ENCODE peak calls at places on chromosome 21, in nine cellular contexts. Q is GM04504; O is activated T-cell treated with anti-CD3 and anti-CD28 coated beads for 1 hour; G is fibroblast of lung; F is NCI-H2029; M is T-helper 2 cell; P is stimulated activated CD8-positive, alpha-beta memory T cell treated with anti-CD3 and anti-CD28 coated beads, Interleukin-4, amount 100 ng/mL, for 24 hours; I is cardiac fibroblast; X is NCI-H82. Y is an unnamed sample.

GRCh38 chr21:33362044-33362555 is 37.3 kb downstream of the IFNAR1 start:
- DNase-seq in I (no peak), M (peak), Q (no peak), G (no peak), X (peak), O (peak), P (peak), F (peak), Y (peak)

GRCh38 chr21:31473685-31474345 is 129.8 kb upstream of the TIAM1 start:
- DNase-seq in I (no peak), F (peak), M (no peak), O (no peak), P (no peak), G (peak), Q (no peak), X (peak), Y (no peak)

GRCh38 chr21:14895792-14896191 is 169.0 kb downstream of the NRIP1 start:
- DNase-seq in O (no peak), G (no peak), F (no peak), X (no peak), I (no peak), M (no peak), Q (no peak), P (no peak), Y (no peak)

GRCh38 chr21:33109574-33110339 is 39.8 kb downstream of the OLIG1 start:
- DNase-seq in X (peak), Q (no peak), G (no peak), I (no peak), P (no peak), M (peak), O (no peak), F (no peak), Y (no peak)

GRCh38 chr21:15895142-15896106 is 165.6 kb downstream of the USP25 start:
- DNase-seq in Q (no peak), P (no peak), M (no peak), O (no peak), G (peak), X (no peak), F (no peak), I (peak), Y (no peak)

GRCh38 chr21:16912075-16912474 is 600.8 kb upstream of the CXADR start:
- DNase-seq in O (no peak), F (no peak), Q (peak), X (no peak), P (no peak), G (peak), M (no peak), I (no peak), Y (no peak)

GRCh38 chr21:39208624-39209333 is 25.5 kb upstream of the PSMG1 start:
- DNase-seq in M (peak), G (no peak), I (peak), Q (no peak), P (no peak), X (no peak), O (no peak), F (no peak), Y (peak)

GRCh38 chr21:42706765-42707164 is 53.3 kb downstream of the PDE9A start:
- DNase-seq in I (no peak), O (no peak), G (no peak), X (no peak), F (no peak), Q (no peak), P (no peak), M (no peak), Y (no peak)

GRCh38 chr21:38165466-38166213 is 91.2 kb upstream of the KCNJ15 start:
- DNase-seq in P (no peak), X (no peak), I (peak), F (no peak), M (no peak), G (peak), O (no peak), Q (peak), Y (no peak)

GRCh38 chr21:34884346-34884929 is 164.7 kb downstream of the RUNX1 start:
- DNase-seq in I (no peak), Q (no peak), F (no peak), O (no peak), P (no peak), M (no peak), G (no peak), X (no peak), Y (no peak)

GRCh38 chr21:41419921-41420862 is 5.8 kb upstream of the MX1 start:
- DNase-seq in P (peak), M (peak), I (peak), O (peak), Q (peak), G (peak), X (no peak), F (peak), Y (peak)

GRCh38 chr21:40731206-40731605 is 115.8 kb downstream of the DSCAM start:
- DNase-seq in P (no peak), O (no peak), X (no peak), G (no peak), Q (no peak), M (no peak), I (no peak), F (no peak), Y (no peak)

GRCh38 chr21:45424854-45425795 is 20.2 kb downstream of the COL18A1 start:
- DNase-seq in G (no peak), X (no peak), O (no peak), I (no peak), P (no peak), F (no peak), M (no peak), Q (no peak), Y (no peak)

GRCh38 chr21:15495965-15496364 is 233.8 kb upstream of the USP25 start:
- DNase-seq in O (no peak), G (peak), Q (no peak), P (no peak), I (peak), X (no peak), M (no peak), F (no peak), Y (no peak)

GRCh38 chr21:26818911-26819310 is 26.3 kb downstream of the ADAMTS1 start:
- DNase-seq in P (no peak), X (no peak), Q (no peak), M (no peak), O (no peak), I (no peak), G (no peak), F (no peak), Y (no peak)

GRCh38 chr21:33909756-33910155 is 5.8 kb downstream of the ATP5PO start:
- DNase-seq in Q (no peak), I (no peak), G (no peak), X (no peak), M (no peak), F (no peak), P (no peak), O (no peak), Y (no peak)

GRCh38 chr21:22961248-22961647 is 1963.0 kb downstream of the NCAM2 start:
- DNase-seq in M (no peak), F (no peak), O (no peak), G (no peak), P (no peak), X (no peak), Q (no peak), I (no peak), Y (no peak)

GRCh38 chr21:34807881-34808568 is 139.2 kb downstream of the CLIC6 start:
- DNase-seq in F (no peak), Q (peak), O (peak), P (peak), X (no peak), I (peak), M (peak), G (peak), Y (no peak)

GRCh38 chr21:26385721-26386120 is 187.4 kb downstream of the CYYR1 start:
- DNase-seq in P (no peak), F (no peak), O (no peak), X (no peak), G (no peak), M (no peak), I (peak), Q (peak), Y (no peak)

GRCh38 chr21:45986316-45987051 is 4.9 kb downstream of the COL6A1 start:
- DNase-seq in G (no peak), O (no peak), P (no peak), Q (no peak), X (no peak), M (no peak), I (no peak), F (no peak), Y (no peak)

GRCh38 chr21:44527983-44528633 is 11.9 kb downstream of the KRTAP10-1 start:
- DNase-seq in P (no peak), O (no peak), M (no peak), F (no peak), X (no peak), G (no peak), Q (no peak), I (no peak), Y (no peak)

GRCh38 chr21:41068411-41069304 is 99.3 kb upstream of the BACE2 start:
- DNase-seq in I (peak), X (peak), F (peak), P (peak), M (peak), O (peak), G (peak), Q (peak), Y (peak)

GRCh38 chr21:14451520-14451919 is 68.6 kb upstream of the HSPA13 start:
- DNase-seq in M (no peak), F (no peak), Q (no peak), O (no peak), G (no peak), X (no peak), P (no peak), I (no peak), Y (no peak)

GRCh38 chr21:45423201-45423955 is 18.4 kb downstream of the COL18A1 start:
- DNase-seq in G (no peak), M (no peak), I (no peak), O (no peak), X (no peak), F (no peak), Q (no peak), P (no peak), Y (no peak)

GRCh38 chr21:37281993-37282392 is 14.9 kb upstream of the VPS26C start:
- DNase-seq in M (peak), X (peak), F (no peak), O (no peak), I (no peak), Q (no peak), G (no peak), P (no peak), Y (no peak)